ENCODE peak calls at places on chromosomes 4 and X, in ten cellular contexts. One of them, this sample, is unnamed.

GRCh38 chrX:54248309-54248708 is 65.3 kb upstream of the FAM120C start:
- DNase-seq in heart right ventricle: no peak
- DNase-seq in colonic mucosa: no peak
- DNase-seq in activated effector memory CD4-positive, alpha-beta T cell treated with anti-CD3 and anti-CD28 coated beads, Interleukin-2, amount 50 U/mL, for 16 hours: no peak
- DNase-seq in amygdala: no peak
- DNase-seq in heart left ventricle: no peak
- DNase-seq in T-helper 9 cell: no peak
- DNase-seq in stimulated activated CD8-positive, alpha-beta memory T cell treated with anti-CD3 and anti-CD28 coated beads, Interleukin-15, amount 100 ng/mL, for 48 hours: no peak
- DNase-seq in A172: peak
- DNase-seq in retinal pigment epithelial cell: no peak
- DNase-seq in this sample: peak

GRCh38 chr4:122341906-122342305 is 36.9 kb upstream of the ADAD1 start:
- DNase-seq in heart left ventricle: no peak
- DNase-seq in stimulated activated CD8-positive, alpha-beta memory T cell treated with anti-CD3 and anti-CD28 coated beads, Interleukin-15, amount 100 ng/mL, for 48 hours: no peak
- DNase-seq in retinal pigment epithelial cell: peak
- DNase-seq in T-helper 9 cell: no peak
- DNase-seq in A172: peak
- DNase-seq in activated effector memory CD4-positive, alpha-beta T cell treated with anti-CD3 and anti-CD28 coated beads, Interleukin-2, amount 50 U/mL, for 16 hours: no peak
- DNase-seq in heart right ventricle: no peak
- DNase-seq in amygdala: no peak
- DNase-seq in colonic mucosa: no peak
- DNase-seq in this sample: peak

GRCh38 chrX:19772306-19772705 is 115.1 kb downstream of the SH3KBP1 start:
- DNase-seq in retinal pigment epithelial cell: no peak
- DNase-seq in colonic mucosa: no peak
- DNase-seq in heart left ventricle: no peak
- DNase-seq in T-helper 9 cell: no peak
- DNase-seq in heart right ventricle: no peak
- DNase-seq in activated effector memory CD4-positive, alpha-beta T cell treated with anti-CD3 and anti-CD28 coated beads, Interleukin-2, amount 50 U/mL, for 16 hours: no peak
- DNase-seq in amygdala: no peak
- DNase-seq in A172: peak
- DNase-seq in stimulated activated CD8-positive, alpha-beta memory T cell treated with anti-CD3 and anti-CD28 coated beads, Interleukin-15, amount 100 ng/mL, for 48 hours: no peak
- DNase-seq in this sample: peak

GRCh38 chrX:50067435-50068292 is 133.1 kb downstream of the AKAP4 start:
- DNase-seq in amygdala: peak
- DNase-seq in heart right ventricle: no peak
- DNase-seq in activated effector memory CD4-positive, alpha-beta T cell treated with anti-CD3 and anti-CD28 coated beads, Interleukin-2, amount 50 U/mL, for 16 hours: no peak
- DNase-seq in stimulated activated CD8-positive, alpha-beta memory T cell treated with anti-CD3 and anti-CD28 coated beads, Interleukin-15, amount 100 ng/mL, for 48 hours: no peak
- DNase-seq in heart left ventricle: no peak
- DNase-seq in colonic mucosa: peak
- DNase-seq in A172: peak
- DNase-seq in retinal pigment epithelial cell: peak
- DNase-seq in T-helper 9 cell: no peak
- DNase-seq in this sample: no peak

GRCh38 chr4:2412534-2412884 is 5.9 kb downstream of the ZFYVE28 start:
- DNase-seq in retinal pigment epithelial cell: no peak
- DNase-seq in heart left ventricle: peak
- DNase-seq in stimulated activated CD8-positive, alpha-beta memory T cell treated with anti-CD3 and anti-CD28 coated beads, Interleukin-15, amount 100 ng/mL, for 48 hours: peak
- DNase-seq in colonic mucosa: peak
- DNase-seq in amygdala: no peak
- DNase-seq in heart right ventricle: no peak
- DNase-seq in activated effector memory CD4-positive, alpha-beta T cell treated with anti-CD3 and anti-CD28 coated beads, Interleukin-2, amount 50 U/mL, for 16 hours: peak
- DNase-seq in T-helper 9 cell: peak
- DNase-seq in A172: no peak
- DNase-seq in this sample: no peak

GRCh38 chr4:129323630-129324029 is 227.7 kb downstream of the C4orf33 start:
- DNase-seq in A172: no peak
- DNase-seq in T-helper 9 cell: no peak
- DNase-seq in stimulated activated CD8-positive, alpha-beta memory T cell treated with anti-CD3 and anti-CD28 coated beads, Interleukin-15, amount 100 ng/mL, for 48 hours: no peak
- DNase-seq in heart left ventricle: no peak
- DNase-seq in retinal pigment epithelial cell: no peak
- DNase-seq in amygdala: no peak
- DNase-seq in heart right ventricle: no peak
- DNase-seq in activated effector memory CD4-positive, alpha-beta T cell treated with anti-CD3 and anti-CD28 coated beads, Interleukin-2, amount 50 U/mL, for 16 hours: no peak
- DNase-seq in colonic mucosa: no peak
- DNase-seq in this sample: no peak

GRCh38 chr4:86043755-86044592 is 315.9 kb downstream of the MAPK10 start:
- DNase-seq in T-helper 9 cell: no peak
- DNase-seq in retinal pigment epithelial cell: peak
- DNase-seq in heart left ventricle: no peak
- DNase-seq in A172: peak
- DNase-seq in heart right ventricle: no peak
- DNase-seq in stimulated activated CD8-positive, alpha-beta memory T cell treated with anti-CD3 and anti-CD28 coated beads, Interleukin-15, amount 100 ng/mL, for 48 hours: no peak
- DNase-seq in activated effector memory CD4-positive, alpha-beta T cell treated with anti-CD3 and anti-CD28 coated beads, Interleukin-2, amount 50 U/mL, for 16 hours: no peak
- DNase-seq in amygdala: no peak
- DNase-seq in colonic mucosa: peak
- DNase-seq in this sample: peak

GRCh38 chrX:72366178-72366577 is 60.5 kb upstream of the CITED1 start:
- DNase-seq in A172: no peak
- DNase-seq in retinal pigment epithelial cell: no peak
- DNase-seq in activated effector memory CD4-positive, alpha-beta T cell treated with anti-CD3 and anti-CD28 coated beads, Interleukin-2, amount 50 U/mL, for 16 hours: no peak
- DNase-seq in heart right ventricle: no peak
- DNase-seq in amygdala: no peak
- DNase-seq in heart left ventricle: no peak
- DNase-seq in colonic mucosa: no peak
- DNase-seq in stimulated activated CD8-positive, alpha-beta memory T cell treated with anti-CD3 and anti-CD28 coated beads, Interleukin-15, amount 100 ng/mL, for 48 hours: no peak
- DNase-seq in T-helper 9 cell: no peak
- DNase-seq in this sample: no peak

GRCh38 chr4:155578726-155579385 is 87.8 kb upstream of the GUCY1A1 start:
- DNase-seq in amygdala: no peak
- DNase-seq in heart left ventricle: no peak
- DNase-seq in colonic mucosa: no peak
- DNase-seq in activated effector memory CD4-positive, alpha-beta T cell treated with anti-CD3 and anti-CD28 coated beads, Interleukin-2, amount 50 U/mL, for 16 hours: no peak
- DNase-seq in retinal pigment epithelial cell: peak
- DNase-seq in stimulated activated CD8-positive, alpha-beta memory T cell treated with anti-CD3 and anti-CD28 coated beads, Interleukin-15, amount 100 ng/mL, for 48 hours: no peak
- DNase-seq in T-helper 9 cell: no peak
- DNase-seq in heart right ventricle: no peak
- DNase-seq in A172: peak
- DNase-seq in this sample: no peak

GRCh38 chrX:24838624-24839023 is 144.9 kb downstream of the POLA1 start:
- DNase-seq in retinal pigment epithelial cell: peak
- DNase-seq in stimulated activated CD8-positive, alpha-beta memory T cell treated with anti-CD3 and anti-CD28 coated beads, Interleukin-15, amount 100 ng/mL, for 48 hours: no peak
- DNase-seq in A172: peak
- DNase-seq in heart right ventricle: no peak
- DNase-seq in heart left ventricle: no peak
- DNase-seq in activated effector memory CD4-positive, alpha-beta T cell treated with anti-CD3 and anti-CD28 coated beads, Interleukin-2, amount 50 U/mL, for 16 hours: no peak
- DNase-seq in T-helper 9 cell: no peak
- DNase-seq in colonic mucosa: peak
- DNase-seq in amygdala: no peak
- DNase-seq in this sample: peak